ENCODE peak calls at places on chromosomes 4 and X, in six cellular contexts. N is GM13977, I is transverse colon, A is breast epithelium, G is choroid plexus epithelial cell, F is mammary epithelial cell. E is an unnamed sample.

GRCh38 chr4:73011629-73011985 is 57.9 kb downstream of the COX18 start:
- DNase-seq in A (no peak), I (no peak), F (no peak), G (no peak), N (no peak), E (no peak)

GRCh38 chr4:76883147-76883546 is 14.8 kb downstream of the SOWAHB start:
- DNase-seq in F (no peak), N (no peak), I (no peak), G (peak), A (no peak), E (no peak)

GRCh38 chr4:36445485-36445884 is 164.1 kb downstream of the DTHD1 start:
- DNase-seq in A (no peak), I (no peak), N (no peak), G (no peak), F (no peak), E (no peak)

GRCh38 chr4:159197260-159197884 is 94.5 kb downstream of the RAPGEF2 start:
- DNase-seq in N (no peak), A (no peak), G (no peak), I (no peak), F (no peak), E (no peak)

GRCh38 chr4:125169192-125169591 is 145.6 kb upstream of the FAT4 start:
- DNase-seq in F (peak), I (no peak), A (no peak), G (no peak), N (no peak), E (no peak)

GRCh38 chr4:823761-824460 is 2.0 kb downstream of the CPLX1 start:
- DNase-seq in G (no peak), A (no peak), I (no peak), N (no peak), F (no peak), E (no peak)

GRCh38 chr4:13484749-13485345 is 707 bp upstream of the RAB28 start:
- DNase-seq in A (no peak), G (peak), F (no peak), N (no peak), I (peak), E (no peak)

GRCh38 chrX:10892605-10893225 is 218.4 kb upstream of the HCCS start:
- DNase-seq in G (no peak), A (no peak), I (no peak), F (peak), N (no peak), E (no peak)

GRCh38 chrX:139204903-139205667 is 325.5 kb upstream of the F9 start:
- DNase-seq in N (no peak), F (peak), G (no peak), I (peak), A (peak), E (no peak)

GRCh38 chrX:66634272-66634671 is 4.6 kb downstream of the EDA2R start:
- DNase-seq in F (no peak), I (no peak), A (no peak), N (no peak), G (peak), E (no peak)

GRCh38 chrX:2584659-2585470 is 84.1 kb upstream of the DHRSX start:
- DNase-seq in N (no peak), F (peak), A (no peak), G (no peak), I (no peak), E (no peak)

GRCh38 chr4:24664956-24665355 is 80.6 kb upstream of the DHX15 start:
- DNase-seq in G (no peak), I (no peak), F (peak), A (no peak), N (no peak), E (no peak)

GRCh38 chr4:95409127-95409526 is 139.6 kb downstream of the UNC5C start:
- DNase-seq in A (no peak), I (no peak), G (peak), F (peak), N (no peak), E (no peak)

GRCh38 chr4:3867403-3868100 is 101.4 kb downstream of the ADRA2C start:
- DNase-seq in F (no peak), G (no peak), N (no peak), A (no peak), I (no peak), E (no peak)

GRCh38 chrX:23235051-23235450 is 99.6 kb upstream of the PTCHD1 start:
- DNase-seq in A (no peak), I (no peak), N (no peak), F (no peak), G (no peak), E (no peak)

GRCh38 chrX:66162331-66162822 is 1.7 kb upstream of the HEPH start:
- DNase-seq in G (no peak), N (no peak), I (peak), A (no peak), F (peak), E (no peak)

GRCh38 chr4:2341911-2342652 is 76.4 kb downstream of the ZFYVE28 start:
- DNase-seq in G (no peak), F (no peak), I (no peak), A (peak), N (no peak), E (no peak)

GRCh38 chrX:14476169-14476568 is 53.2 kb upstream of the GLRA2 start:
- DNase-seq in F (peak), G (no peak), I (no peak), A (no peak), N (no peak), E (no peak)

GRCh38 chrX:46547857-46548256 is 2.6 kb upstream of the ZNF674 start:
- DNase-seq in F (peak), N (no peak), I (no peak), A (no peak), G (peak), E (no peak)

GRCh38 chr4:5372198-5372597 is 320.9 kb downstream of the STK32B start:
- DNase-seq in G (no peak), F (no peak), I (no peak), N (no peak), A (no peak), E (no peak)

GRCh38 chrX:599837-600715 is 30.5 kb upstream of the SHOX start:
- DNase-seq in N (no peak), F (no peak), I (no peak), A (no peak), G (no peak), E (no peak)

GRCh38 chrX:17298564-17298963 is 76.4 kb upstream of the NHS start:
- DNase-seq in F (no peak), I (no peak), G (no peak), N (no peak), A (no peak), E (no peak)

GRCh38 chr4:168794092-168794707 is 215.9 kb downstream of the CBR4 start:
- DNase-seq in G (no peak), I (no peak), A (no peak), N (no peak), F (no peak), E (no peak)

GRCh38 chr4:113050361-113050760 is 908 bp downstream of the ANK2 start:
- DNase-seq in F (no peak), N (no peak), A (no peak), I (no peak), G (no peak), E (no peak)

GRCh38 chrX:119945481-119945880 is 1.9 kb upstream of the NKAP start:
- DNase-seq in N (no peak), A (no peak), G (no peak), I (no peak), F (no peak), E (no peak)

GRCh38 chr4:53015681-53016080 is 153.6 kb downstream of the RASL11B start:
- DNase-seq in F (no peak), N (no peak), G (peak), A (no peak), I (peak), E (no peak)

GRCh38 chr4:185254434-185254833 is 45.0 kb downstream of the SNX25 start:
- DNase-seq in A (no peak), F (no peak), N (no peak), G (peak), I (no peak), E (no peak)

GRCh38 chr4:78543424-78544238 is 7.9 kb upstream of the ANXA3 start:
- DNase-seq in G (peak), F (no peak), N (no peak), A (no peak), I (no peak), E (no peak)

GRCh38 chr4:173538148-173538902 is 8.3 kb upstream of the HAND2 start:
- DNase-seq in G (no peak), F (no peak), I (no peak), N (no peak), A (no peak), E (no peak)

GRCh38 chr4:108361886-108362285 is 193.2 kb upstream of the LEF1 start:
- DNase-seq in N (no peak), F (no peak), A (no peak), G (no peak), I (no peak), E (no peak)

GRCh38 chr4:38861791-38862190 is 5.2 kb upstream of the TLR6 start:
- DNase-seq in I (no peak), F (no peak), G (no peak), A (no peak), N (no peak), E (no peak)

GRCh38 chr4:140995058-140995457 is 138.2 kb downstream of the RNF150 start:
- DNase-seq in G (peak), N (no peak), A (no peak), F (no peak), I (no peak), E (no peak)

GRCh38 chr4:6085943-6086628 is 67.9 kb upstream of the C4orf50 start:
- DNase-seq in F (no peak), A (no peak), G (no peak), I (no peak), N (no peak), E (no peak)

GRCh38 chr4:52868138-52868537 is 6.0 kb downstream of the RASL11B start:
- DNase-seq in I (no peak), A (no peak), F (no peak), G (peak), N (no peak), E (no peak)

GRCh38 chrX:55981603-55982002 is 250.6 kb upstream of the KLF8 start:
- DNase-seq in A (no peak), G (no peak), N (no peak), F (no peak), I (no peak), E (no peak)

GRCh38 chrX:109719262-109719661 is 13.8 kb downstream of the ACSL4 start:
- DNase-seq in N (no peak), G (no peak), F (no peak), A (no peak), I (no peak), E (no peak)

GRCh38 chrX:74422029-74422352 is 698 bp downstream of the SLC16A2 start:
- DNase-seq in I (no peak), N (peak), G (no peak), A (no peak), F (no peak), E (no peak)

GRCh38 chrX:74421181-74422028 is at the start of gene SLC16A2:
- DNase-seq in A (peak), F (peak), G (peak), N (peak), I (peak), E (peak)

GRCh38 chrX:74426071-74426470 is 4.8 kb downstream of the SLC16A2 start:
- DNase-seq in N (no peak), G (no peak), A (no peak), F (no peak), I (no peak), E (no peak)

GRCh38 chrX:74422576-74423288 is 1.4 kb downstream of the SLC16A2 start:
- DNase-seq in G (peak), N (peak), F (peak), A (peak), I (peak), E (no peak)

DNA sequence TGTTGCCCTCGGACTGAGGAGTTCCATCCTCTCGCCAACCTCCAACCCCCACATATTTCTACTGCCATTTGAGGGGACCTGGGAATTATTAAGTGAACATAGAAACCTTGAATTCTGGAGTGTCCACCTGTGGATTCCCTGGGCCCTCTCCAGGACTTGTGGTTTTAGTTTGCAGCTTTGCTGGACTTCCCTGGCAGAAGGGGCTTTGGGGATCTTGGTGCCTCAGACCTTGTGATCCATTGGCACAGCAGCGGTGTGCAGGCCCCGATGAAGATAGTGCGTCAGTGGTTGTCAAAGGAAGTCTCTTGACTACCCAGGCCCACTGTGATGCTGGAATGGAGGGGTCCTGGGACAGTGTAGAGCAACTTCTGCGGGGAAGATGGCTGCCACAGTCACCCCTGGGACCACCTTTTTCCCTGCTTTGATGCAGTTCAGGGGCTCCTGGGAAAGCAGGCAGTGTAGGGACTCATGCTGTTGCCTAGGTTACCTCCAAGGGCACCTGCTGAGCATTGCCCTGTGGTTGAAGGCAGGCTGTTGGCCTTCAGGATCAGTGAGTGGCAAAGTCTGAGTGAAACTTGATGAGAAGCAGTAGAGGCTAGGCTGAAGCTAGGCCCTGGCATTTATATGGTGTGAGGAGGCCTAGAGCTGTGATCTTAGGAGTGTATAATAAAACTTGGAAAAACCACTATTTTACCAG is 2.1 kb downstream of the SLC16A2 start:
- DNase-seq in A (no peak), I (no peak), F (no peak), G (no peak), N (no peak), E (no peak)
- TF ChIP-seq CTCF in A (no peak), I (no peak), F (no peak), G (no peak), N (no peak), E (no peak)

GRCh38 chr4:182215171-182215570 is 28.0 kb upstream of the TENM3 start:
- DNase-seq in I (no peak), A (no peak), N (no peak), G (no peak), F (no peak), E (no peak)
- TF ChIP-seq CTCF in I (no peak), A (no peak), N (no peak), G (no peak), F (no peak), E (no peak)

DNA sequence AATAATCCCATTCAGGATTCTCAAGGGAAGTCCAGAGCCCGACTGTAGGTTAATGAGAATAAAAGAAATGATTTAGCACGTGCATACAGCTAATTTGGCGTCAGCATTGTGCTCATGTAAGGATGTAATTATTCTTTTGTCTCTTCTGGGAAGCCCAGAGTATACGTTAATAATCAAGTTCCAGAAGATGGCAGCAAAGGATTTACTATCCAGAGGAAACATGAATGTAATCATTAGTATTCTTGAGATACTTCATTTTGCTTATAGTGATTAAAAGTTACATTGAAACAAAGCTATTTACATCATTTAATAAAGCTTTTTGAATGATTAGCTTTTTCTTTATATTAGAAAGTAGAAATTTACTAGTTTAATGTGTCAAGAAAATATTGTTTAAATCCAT is 27.1 kb upstream of the MAP9 start:
- DNase-seq in F (peak), G (peak), I (no peak), N (no peak), A (no peak), E (no peak)
- TF ChIP-seq CTCF in F (no peak), G (peak), I (no peak), N (no peak), A (peak), E (no peak)

DNA sequence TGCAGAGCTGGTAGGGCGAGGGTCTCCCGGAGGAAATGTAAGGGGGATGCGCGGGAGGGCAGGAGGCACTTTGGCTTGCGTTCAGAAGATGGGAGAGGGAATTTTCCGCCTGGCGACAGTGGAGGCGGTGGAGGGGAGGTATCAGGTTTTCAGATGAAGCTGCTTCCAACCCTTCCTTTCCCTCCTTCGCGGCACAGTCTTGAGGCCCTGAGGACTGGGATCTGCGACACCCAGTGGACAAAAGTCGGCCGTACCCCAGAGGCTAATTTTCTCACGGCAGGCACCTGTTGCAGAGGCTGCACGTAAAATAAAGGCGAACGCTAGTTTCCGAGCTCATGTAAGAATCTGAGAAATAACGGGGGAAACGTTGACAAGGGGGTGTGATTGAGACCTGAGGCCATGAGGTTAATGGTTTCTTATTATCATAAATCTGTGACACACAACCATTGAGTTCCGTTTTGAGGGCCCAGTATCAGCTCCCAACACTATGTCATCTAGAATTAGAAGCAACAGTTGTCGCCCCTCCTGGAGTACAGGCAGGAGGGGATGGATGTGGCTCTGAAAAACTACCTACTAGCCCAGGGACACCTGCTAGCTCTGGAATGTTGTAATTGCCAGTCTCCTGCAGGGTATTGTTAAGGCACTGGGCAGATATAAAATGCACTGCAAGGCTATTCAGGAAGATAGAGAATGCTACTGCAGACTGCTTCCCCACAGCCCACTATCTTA is 1.1 kb downstream of the ZCCHC18 start:
- DNase-seq in I (peak), F (peak), G (peak), A (peak), N (peak), E (peak)
- TF ChIP-seq CTCF in I (peak), F (peak), G (peak), A (peak), N (peak), E (no peak)